ENCODE peak calls at places on chromosomes 1 and 21, in nine cellular contexts. Y, L, H, E, G, X, A, D and N are unnamed samples.
A peak's percentile ranks its signal among the peaks of the same experiment; 100 is the strongest.

GRCh38 chr1:175148068-175148467 is 44.5 kb downstream of the KIAA0040 start:
- DNase-seq in Y (no peak), L (no peak), H (no peak), E (no peak), G (no peak), X (no peak), A (no peak), D (no peak), N (no peak)

GRCh38 chr1:27203946-27204345 is 30.5 kb upstream of the WDTC1 start:
- DNase-seq in Y (no peak), L (no peak), H (no peak), E (no peak), G (no peak), X (no peak), A (no peak), D (no peak), N (no peak)

GRCh38 chr1:229509576-229509975 is 1.4 kb upstream of the NUP133 start:
- DNase-seq in Y (no peak), L (no peak), H (no peak), E (no peak), G (no peak), X (no peak), A (no peak), D (no peak), N (no peak)

GRCh38 chr1:222283147-222283768 is 264.6 kb downstream of the HHIPL2 start:
- DNase-seq in Y (no peak), L (no peak), H (no peak), E (no peak), G (no peak), X (no peak), A (no peak), D (no peak), N (no peak)

GRCh38 chr1:224929335-224930237 is at the start of gene DNAH14:
- DNase-seq in Y (no peak), L (peak; percentile 13), H (peak; percentile 84), E (peak; percentile 74), G (no peak), X (no peak), A (peak; percentile 85), D (peak; percentile 77), N (peak; percentile 77)

GRCh38 chr1:168301664-168302320 is 21.1 kb downstream of the TBX19 start:
- DNase-seq in Y (no peak), L (no peak), H (no peak), E (no peak), G (no peak), X (no peak), A (no peak), D (no peak), N (no peak)

GRCh38 chr1:160296036-160296435 is 11.1 kb upstream of the PEX19 start:
- DNase-seq in Y (no peak), L (no peak), H (no peak), E (no peak), G (no peak), X (no peak), A (no peak), D (no peak), N (no peak)

GRCh38 chr1:56780832-56781231 is 38.4 kb downstream of the FYB2 start:
- DNase-seq in Y (no peak), L (no peak), H (no peak), E (no peak), G (no peak), X (no peak), A (no peak), D (no peak), N (no peak)

GRCh38 chr1:9714257-9714718 is 62.8 kb downstream of the PIK3CD start:
- DNase-seq in Y (peak; percentile 39), L (no peak), H (no peak), E (no peak), G (no peak), X (no peak), A (no peak), D (no peak), N (no peak)

GRCh38 chr1:67941746-67942145 is 108.5 kb upstream of the GNG12 start:
- DNase-seq in Y (no peak), L (no peak), H (no peak), E (no peak), G (no peak), X (no peak), A (no peak), D (no peak), N (no peak)

GRCh38 chr1:47333922-47334764 is 553 bp downstream of the CMPK1 start:
- DNase-seq in Y (peak; percentile 64), L (peak; percentile 75), H (peak; percentile 80), E (peak; percentile 43), G (peak; percentile 49), X (peak; percentile 68), A (no peak), D (peak; percentile 89), N (peak; percentile 83)

GRCh38 chr1:209655412-209655811 is 3.2 kb upstream of the LAMB3 start:
- DNase-seq in Y (no peak), L (no peak), H (no peak), E (no peak), G (no peak), X (no peak), A (no peak), D (no peak), N (no peak)

GRCh38 chr21:39186676-39187075 is 3.4 kb upstream of the PSMG1 start:
- DNase-seq in Y (no peak), L (no peak), H (no peak), E (no peak), G (no peak), X (no peak), A (no peak), D (no peak), N (no peak)

GRCh38 chr1:101264699-101265098 is 27.9 kb downstream of the S1PR1 start:
- DNase-seq in Y (no peak), L (peak; percentile 46), H (no peak), E (peak; percentile 20), G (no peak), X (no peak), A (peak; percentile 55), D (peak; percentile 34), N (no peak)

GRCh38 chr1:17635811-17636210 is 96.3 kb downstream of the ARHGEF10L start:
- DNase-seq in Y (no peak), L (peak; percentile 40), H (no peak), E (no peak), G (no peak), X (no peak), A (no peak), D (peak; percentile 9), N (no peak)

GRCh38 chr1:175272361-175272760 is 79.8 kb upstream of the KIAA0040 start:
- DNase-seq in Y (no peak), L (no peak), H (no peak), E (no peak), G (no peak), X (no peak), A (no peak), D (no peak), N (no peak)

GRCh38 chr1:153919879-153920852 is 2.6 kb downstream of the GATAD2B start:
- DNase-seq in Y (no peak), L (no peak), H (no peak), E (no peak), G (no peak), X (no peak), A (no peak), D (peak; percentile 57), N (no peak)

GRCh38 chr1:238468068-238468467 is 577.3 kb upstream of the ZP4 start:
- DNase-seq in Y (no peak), L (no peak), H (no peak), E (no peak), G (no peak), X (no peak), A (no peak), D (no peak), N (no peak)

GRCh38 chr1:6385673-6386191 is 7.8 kb downstream of the ACOT7 start:
- DNase-seq in Y (no peak), L (no peak), H (no peak), E (no peak), G (no peak), X (no peak), A (no peak), D (no peak), N (peak; percentile 83)

GRCh38 chr1:188958461-188959115 is 1519.1 kb downstream of the BRINP3 start:
- DNase-seq in Y (no peak), L (no peak), H (no peak), E (no peak), G (no peak), X (no peak), A (no peak), D (peak; percentile 5), N (no peak)

GRCh38 chr1:98919211-98919610 is 85.5 kb downstream of the PLPPR5 start:
- DNase-seq in Y (no peak), L (no peak), H (no peak), E (no peak), G (no peak), X (no peak), A (no peak), D (no peak), N (no peak)

GRCh38 chr1:68104155-68104554 is 53.7 kb upstream of the DIRAS3 start:
- DNase-seq in Y (no peak), L (no peak), H (no peak), E (peak; percentile 24), G (no peak), X (no peak), A (no peak), D (no peak), N (no peak)

GRCh38 chr1:11273595-11274234 is 717 bp downstream of the UBIAD1 start:
- DNase-seq in Y (no peak), L (no peak), H (no peak), E (no peak), G (no peak), X (no peak), A (no peak), D (peak; percentile 41), N (no peak)

GRCh38 chr1:36139521-36139920 is 9.8 kb downstream of the TRAPPC3 start:
- DNase-seq in Y (no peak), L (no peak), H (no peak), E (no peak), G (no peak), X (no peak), A (no peak), D (no peak), N (no peak)